ENCODE peak calls at places on chromosomes 4 and X, in eight cellular contexts. One of them, this sample, is unnamed. For H3K27me3, the result is how much of the 10 kb centered on the place peaks cover.

GRCh38 chrX:3820170-3820569 is 106.7 kb upstream of the PRKX start:
- DNase-seq in AG04450: peak
- DNase-seq in fibroblast of lung: peak
- DNase-seq in left ventricle myocardium inferior: no peak
- DNase-seq in GM23338: no peak
- DNase-seq in H1: no peak
- DNase-seq in GM06990: no peak
- DNase-seq in Caco-2: no peak
- DNase-seq in this sample: no peak

GRCh38 chrX:129957241-129958099 is 25.0 kb upstream of the BCORL1 start:
- DNase-seq in AG04450: no peak
- DNase-seq in fibroblast of lung: peak
- DNase-seq in left ventricle myocardium inferior: peak
- DNase-seq in GM23338: peak
- DNase-seq in H1: no peak
- DNase-seq in GM06990: peak
- DNase-seq in Caco-2: peak
- DNase-seq in this sample: peak

GRCh38 chr4:78119698-78120097 is 62.6 kb downstream of the FRAS1 start:
- DNase-seq in AG04450: no peak
- DNase-seq in fibroblast of lung: no peak
- DNase-seq in left ventricle myocardium inferior: no peak
- DNase-seq in GM23338: no peak
- DNase-seq in H1: no peak
- DNase-seq in GM06990: no peak
- DNase-seq in Caco-2: no peak
- DNase-seq in this sample: no peak

GRCh38 chr4:17636696-17637351 is 22.4 kb downstream of the MED28 start:
- DNase-seq in AG04450: peak
- DNase-seq in fibroblast of lung: peak
- DNase-seq in left ventricle myocardium inferior: peak
- DNase-seq in GM23338: peak
- DNase-seq in H1: peak
- DNase-seq in GM06990: peak
- DNase-seq in Caco-2: peak
- DNase-seq in this sample: peak

GRCh38 chrX:48569958-48570357 is 4.3 kb upstream of the RBM3 start:
- DNase-seq in AG04450: no peak
- DNase-seq in fibroblast of lung: no peak
- DNase-seq in left ventricle myocardium inferior: no peak
- DNase-seq in GM23338: no peak
- DNase-seq in H1: no peak
- DNase-seq in GM06990: peak
- DNase-seq in Caco-2: no peak
- DNase-seq in this sample: no peak

GRCh38 chr4:82124365-82124764 is 249.4 kb downstream of the HNRNPD start:
- DNase-seq in AG04450: no peak
- DNase-seq in fibroblast of lung: no peak
- DNase-seq in left ventricle myocardium inferior: no peak
- DNase-seq in GM23338: no peak
- DNase-seq in H1: no peak
- DNase-seq in GM06990: no peak
- DNase-seq in Caco-2: peak
- DNase-seq in this sample: no peak

GRCh38 chrX:11105080-11105479 is 6.1 kb upstream of the HCCS start:
- DNase-seq in AG04450: no peak
- DNase-seq in fibroblast of lung: peak
- DNase-seq in left ventricle myocardium inferior: no peak
- DNase-seq in GM23338: no peak
- DNase-seq in H1: no peak
- DNase-seq in GM06990: no peak
- DNase-seq in Caco-2: no peak
- DNase-seq in this sample: no peak

GRCh38 chr4:124177647-124178425 is 534.7 kb downstream of the ANKRD50 start:
- DNase-seq in AG04450: peak
- DNase-seq in fibroblast of lung: peak
- DNase-seq in left ventricle myocardium inferior: no peak
- DNase-seq in GM23338: no peak
- DNase-seq in H1: no peak
- DNase-seq in GM06990: no peak
- DNase-seq in Caco-2: no peak
- DNase-seq in this sample: no peak

GRCh38 chrX:67693928-67694327 is 150.1 kb downstream of the AR start:
- DNase-seq in AG04450: no peak
- DNase-seq in fibroblast of lung: peak
- DNase-seq in left ventricle myocardium inferior: no peak
- DNase-seq in GM23338: no peak
- DNase-seq in H1: no peak
- DNase-seq in GM06990: no peak
- DNase-seq in Caco-2: no peak
- DNase-seq in this sample: no peak

GRCh38 chrX:13085533-13085932 is 41.1 kb upstream of the FAM9C start:
- DNase-seq in AG04450: no peak
- DNase-seq in fibroblast of lung: no peak
- DNase-seq in left ventricle myocardium inferior: no peak
- DNase-seq in GM23338: no peak
- DNase-seq in H1: no peak
- DNase-seq in GM06990: no peak
- DNase-seq in Caco-2: no peak
- DNase-seq in this sample: no peak

GRCh38 chrX:9184231-9184630 is 150.3 kb upstream of the FAM9B start:
- DNase-seq in AG04450: no peak
- DNase-seq in fibroblast of lung: no peak
- DNase-seq in left ventricle myocardium inferior: no peak
- DNase-seq in GM23338: no peak
- DNase-seq in H1: no peak
- DNase-seq in GM06990: no peak
- DNase-seq in Caco-2: no peak
- DNase-seq in this sample: no peak

GRCh38 chr4:76950052-76950845 is 697 bp downstream of the SEPTIN11 start:
- DNase-seq in AG04450: no peak
- DNase-seq in fibroblast of lung: peak
- DNase-seq in left ventricle myocardium inferior: peak
- DNase-seq in GM23338: peak
- DNase-seq in H1: no peak
- DNase-seq in GM06990: peak
- DNase-seq in Caco-2: peak
- DNase-seq in this sample: no peak

GRCh38 chrX:108347800-108348199 is 90.4 kb downstream of the COL4A6 start:
- DNase-seq in AG04450: no peak
- DNase-seq in fibroblast of lung: no peak
- DNase-seq in left ventricle myocardium inferior: no peak
- DNase-seq in GM23338: peak
- DNase-seq in H1: peak
- DNase-seq in GM06990: no peak
- DNase-seq in Caco-2: no peak
- DNase-seq in this sample: no peak

GRCh38 chrX:2676794-2677675 is 14.1 kb upstream of the CD99 start:
- DNase-seq in AG04450: no peak
- DNase-seq in fibroblast of lung: peak
- DNase-seq in left ventricle myocardium inferior: no peak
- DNase-seq in GM23338: no peak
- DNase-seq in H1: no peak
- DNase-seq in GM06990: no peak
- DNase-seq in Caco-2: no peak
- DNase-seq in this sample: no peak

GRCh38 chrX:150977411-150978162 is 5.5 kb upstream of the HMGB3 start:
- DNase-seq in AG04450: no peak
- DNase-seq in fibroblast of lung: no peak
- DNase-seq in left ventricle myocardium inferior: no peak
- DNase-seq in GM23338: no peak
- DNase-seq in H1: no peak
- DNase-seq in GM06990: no peak
- DNase-seq in Caco-2: no peak
- DNase-seq in this sample: no peak

GRCh38 chrX:50204364-50204899 is at the start of gene CCNB3:
- DNase-seq in AG04450: peak
- DNase-seq in fibroblast of lung: peak
- DNase-seq in left ventricle myocardium inferior: peak
- DNase-seq in GM23338: peak
- DNase-seq in H1: no peak
- DNase-seq in GM06990: peak
- DNase-seq in Caco-2: peak
- DNase-seq in this sample: peak
- H3K27me3 ChIP-seq in AG04450: under half
- H3K27me3 ChIP-seq in fibroblast of lung: under half
- H3K27me3 ChIP-seq in left ventricle myocardium inferior: under half
- H3K27me3 ChIP-seq in GM23338: under half
- H3K27me3 ChIP-seq in H1: under half
- H3K27me3 ChIP-seq in GM06990: under half
- H3K27me3 ChIP-seq in Caco-2: under half
- H3K27me3 ChIP-seq in this sample: under half

GRCh38 chrX:132505116-132505515 is 16.3 kb upstream of the MBNL3 start:
- DNase-seq in AG04450: no peak
- DNase-seq in fibroblast of lung: peak
- DNase-seq in left ventricle myocardium inferior: no peak
- DNase-seq in GM23338: no peak
- DNase-seq in H1: no peak
- DNase-seq in GM06990: no peak
- DNase-seq in Caco-2: no peak
- DNase-seq in this sample: no peak
- TF ChIP-seq CTCF in AG04450: no peak
- TF ChIP-seq CTCF in fibroblast of lung: no peak
- TF ChIP-seq CTCF in left ventricle myocardium inferior: no peak
- TF ChIP-seq CTCF in GM23338: peak
- TF ChIP-seq CTCF in H1: no peak
- TF ChIP-seq CTCF in GM06990: no peak
- TF ChIP-seq CTCF in Caco-2: no peak
- TF ChIP-seq CTCF in this sample: no peak

GRCh38 chr4:81084029-81084428 is 53.5 kb downstream of the BMP3 start:
- DNase-seq in AG04450: peak
- DNase-seq in fibroblast of lung: peak
- DNase-seq in left ventricle myocardium inferior: no peak
- DNase-seq in GM23338: no peak
- DNase-seq in H1: no peak
- DNase-seq in GM06990: no peak
- DNase-seq in Caco-2: no peak
- DNase-seq in this sample: no peak

GRCh38 chr4:81084624-81085023 is 54.1 kb downstream of the BMP3 start:
- DNase-seq in AG04450: peak
- DNase-seq in fibroblast of lung: peak
- DNase-seq in left ventricle myocardium inferior: no peak
- DNase-seq in GM23338: no peak
- DNase-seq in H1: no peak
- DNase-seq in GM06990: no peak
- DNase-seq in Caco-2: no peak
- DNase-seq in this sample: no peak

GRCh38 chr4:81085291-81085690 is 54.8 kb downstream of the BMP3 start:
- DNase-seq in AG04450: no peak
- DNase-seq in fibroblast of lung: peak
- DNase-seq in left ventricle myocardium inferior: no peak
- DNase-seq in GM23338: no peak
- DNase-seq in H1: no peak
- DNase-seq in GM06990: no peak
- DNase-seq in Caco-2: no peak
- DNase-seq in this sample: no peak

GRCh38 chr4:81081156-81081555 is 50.6 kb downstream of the BMP3 start:
- DNase-seq in AG04450: no peak
- DNase-seq in fibroblast of lung: no peak
- DNase-seq in left ventricle myocardium inferior: no peak
- DNase-seq in GM23338: no peak
- DNase-seq in H1: no peak
- DNase-seq in GM06990: no peak
- DNase-seq in Caco-2: no peak
- DNase-seq in this sample: no peak

DNA sequence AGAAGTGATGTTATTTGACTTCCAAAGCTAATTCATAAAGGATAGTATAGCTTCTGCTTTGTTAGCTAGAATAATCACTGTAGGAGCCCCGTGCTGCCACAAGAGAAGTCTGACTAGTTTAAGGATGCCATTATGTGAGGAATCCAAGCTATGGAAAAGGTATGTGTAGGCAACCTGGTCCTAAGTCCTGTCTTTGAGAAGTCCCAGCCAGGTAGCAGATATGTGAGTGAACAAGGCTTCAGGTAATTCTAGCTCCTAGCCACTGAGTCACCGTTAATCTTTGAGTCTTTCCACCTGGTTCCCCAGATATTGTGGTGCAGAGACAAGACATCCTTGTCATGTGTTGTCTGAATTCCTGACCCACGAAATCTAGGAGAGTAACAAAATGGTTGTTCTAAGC is 55.5 kb downstream of the BMP3 start:
- DNase-seq in AG04450: no peak
- DNase-seq in fibroblast of lung: no peak
- DNase-seq in left ventricle myocardium inferior: no peak
- DNase-seq in GM23338: peak
- DNase-seq in H1: no peak
- DNase-seq in GM06990: no peak
- DNase-seq in Caco-2: no peak
- DNase-seq in this sample: no peak
- H3K27me3 ChIP-seq in AG04450: under half
- H3K27me3 ChIP-seq in fibroblast of lung: under half
- H3K27me3 ChIP-seq in left ventricle myocardium inferior: under half
- H3K27me3 ChIP-seq in GM23338: under half
- H3K27me3 ChIP-seq in H1: under half
- H3K27me3 ChIP-seq in GM06990: under half
- H3K27me3 ChIP-seq in Caco-2: under half
- H3K27me3 ChIP-seq in this sample: under half

DNA sequence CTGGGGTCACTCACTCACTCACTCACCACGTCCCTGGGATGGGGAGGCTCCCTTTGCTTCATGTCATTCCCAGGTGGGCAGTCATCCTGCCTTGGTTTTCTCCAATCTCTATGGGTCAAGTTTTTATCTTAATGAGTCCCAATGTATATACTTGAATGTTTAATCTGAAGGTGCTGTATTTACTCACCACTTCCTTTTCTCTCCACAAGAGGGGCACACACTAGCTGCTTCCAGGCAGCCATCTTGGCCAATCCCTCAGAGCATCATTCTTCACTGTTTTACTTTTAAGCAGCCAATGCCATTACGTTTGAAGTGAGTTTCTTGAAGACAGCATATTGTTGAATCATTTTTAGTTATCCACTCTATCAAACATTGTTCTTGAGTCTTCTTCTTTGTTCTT is 153.4 kb upstream of the ARSJ start:
- DNase-seq in AG04450: no peak
- DNase-seq in fibroblast of lung: no peak
- DNase-seq in left ventricle myocardium inferior: no peak
- DNase-seq in GM23338: peak
- DNase-seq in H1: no peak
- DNase-seq in GM06990: no peak
- DNase-seq in Caco-2: no peak
- DNase-seq in this sample: no peak
- TF ChIP-seq CTCF in AG04450: peak
- TF ChIP-seq CTCF in fibroblast of lung: no peak
- TF ChIP-seq CTCF in left ventricle myocardium inferior: no peak
- TF ChIP-seq CTCF in GM23338: peak
- TF ChIP-seq CTCF in H1: peak
- TF ChIP-seq CTCF in GM06990: peak
- TF ChIP-seq CTCF in Caco-2: no peak
- TF ChIP-seq CTCF in this sample: no peak

GRCh38 chrX:136146614-136147319 is 566 bp upstream of the FHL1 start:
- DNase-seq in AG04450: no peak
- DNase-seq in fibroblast of lung: no peak
- DNase-seq in left ventricle myocardium inferior: peak
- DNase-seq in GM23338: peak
- DNase-seq in H1: no peak
- DNase-seq in GM06990: no peak
- DNase-seq in Caco-2: no peak
- DNase-seq in this sample: no peak
- H3K27me3 ChIP-seq in AG04450: under half
- H3K27me3 ChIP-seq in fibroblast of lung: under half
- H3K27me3 ChIP-seq in left ventricle myocardium inferior: under half
- H3K27me3 ChIP-seq in GM23338: under half
- H3K27me3 ChIP-seq in H1: under half
- H3K27me3 ChIP-seq in GM06990: under half
- H3K27me3 ChIP-seq in Caco-2: under half
- H3K27me3 ChIP-seq in this sample: under half

This sample was measured in gastrocnemius medialis.